ENCODE peak calls at places on chromosome 13, in six cellular contexts. One of them, this sample, is unnamed.

GRCh38 chr13:31068119-31068423 is 93.6 kb downstream of the HSPH1 start:
- DNase-seq in cerebellar nuclear complex: no peak
- DNase-seq in nephron progenitor cell: no peak
- DNase-seq in stimulated activated CD4-positive, alpha-beta T cell treated with anti-CD3 and anti-CD28 coated beads, Interleukin-1b, Interleukin-23, amount 100 ng/mL, for 1 hour: no peak
- DNase-seq in A549: no peak
- DNase-seq in dorsolateral prefrontal cortex: no peak
- DNase-seq in this sample: no peak

GRCh38 chr13:27607125-27607524 is 13.2 kb downstream of the LNX2 start:
- DNase-seq in stimulated activated CD4-positive, alpha-beta T cell treated with anti-CD3 and anti-CD28 coated beads, Interleukin-1b, Interleukin-23, amount 100 ng/mL, for 1 hour: no peak
- DNase-seq in nephron progenitor cell: no peak
- DNase-seq in A549: peak; percentile 63
- DNase-seq in dorsolateral prefrontal cortex: no peak
- DNase-seq in cerebellar nuclear complex: no peak
- DNase-seq in this sample: no peak

GRCh38 chr13:41960195-41960699 is 662 bp downstream of the VWA8 start:
- DNase-seq in cerebellar nuclear complex: no peak
- DNase-seq in nephron progenitor cell: peak; percentile 9
- DNase-seq in stimulated activated CD4-positive, alpha-beta T cell treated with anti-CD3 and anti-CD28 coated beads, Interleukin-1b, Interleukin-23, amount 100 ng/mL, for 1 hour: no peak
- DNase-seq in A549: no peak
- DNase-seq in dorsolateral prefrontal cortex: no peak
- DNase-seq in this sample: peak; percentile 75

GRCh38 chr13:77503398-77503797 is 32.1 kb upstream of the SCEL start:
- DNase-seq in A549: no peak
- DNase-seq in cerebellar nuclear complex: no peak
- DNase-seq in stimulated activated CD4-positive, alpha-beta T cell treated with anti-CD3 and anti-CD28 coated beads, Interleukin-1b, Interleukin-23, amount 100 ng/mL, for 1 hour: no peak
- DNase-seq in dorsolateral prefrontal cortex: no peak
- DNase-seq in nephron progenitor cell: no peak
- DNase-seq in this sample: no peak

GRCh38 chr13:64158910-64159309 is 2743.3 kb upstream of the PCDH20 start:
- DNase-seq in cerebellar nuclear complex: no peak
- DNase-seq in A549: no peak
- DNase-seq in dorsolateral prefrontal cortex: no peak
- DNase-seq in stimulated activated CD4-positive, alpha-beta T cell treated with anti-CD3 and anti-CD28 coated beads, Interleukin-1b, Interleukin-23, amount 100 ng/mL, for 1 hour: no peak
- DNase-seq in nephron progenitor cell: no peak
- DNase-seq in this sample: no peak

GRCh38 chr13:49935171-49936084 is 712 bp downstream of the SPRYD7 start:
- DNase-seq in dorsolateral prefrontal cortex: peak; percentile 58
- DNase-seq in stimulated activated CD4-positive, alpha-beta T cell treated with anti-CD3 and anti-CD28 coated beads, Interleukin-1b, Interleukin-23, amount 100 ng/mL, for 1 hour: no peak
- DNase-seq in cerebellar nuclear complex: no peak
- DNase-seq in A549: peak; percentile 82
- DNase-seq in nephron progenitor cell: peak; percentile 51
- DNase-seq in this sample: peak; percentile 72

GRCh38 chr13:74443623-74444022 is 309.4 kb upstream of the KLF12 start:
- DNase-seq in A549: peak; percentile 32
- DNase-seq in dorsolateral prefrontal cortex: no peak
- DNase-seq in cerebellar nuclear complex: no peak
- DNase-seq in nephron progenitor cell: no peak
- DNase-seq in stimulated activated CD4-positive, alpha-beta T cell treated with anti-CD3 and anti-CD28 coated beads, Interleukin-1b, Interleukin-23, amount 100 ng/mL, for 1 hour: no peak
- DNase-seq in this sample: no peak

GRCh38 chr13:44874886-44875630 is 114.2 kb downstream of the NUFIP1 start:
- DNase-seq in dorsolateral prefrontal cortex: no peak
- DNase-seq in A549: no peak
- DNase-seq in stimulated activated CD4-positive, alpha-beta T cell treated with anti-CD3 and anti-CD28 coated beads, Interleukin-1b, Interleukin-23, amount 100 ng/mL, for 1 hour: no peak
- DNase-seq in cerebellar nuclear complex: no peak
- DNase-seq in nephron progenitor cell: no peak
- DNase-seq in this sample: no peak

GRCh38 chr13:51772781-51773180 is 31.2 kb downstream of the DHRS12 start:
- DNase-seq in dorsolateral prefrontal cortex: no peak
- DNase-seq in cerebellar nuclear complex: no peak
- DNase-seq in A549: no peak
- DNase-seq in nephron progenitor cell: no peak
- DNase-seq in stimulated activated CD4-positive, alpha-beta T cell treated with anti-CD3 and anti-CD28 coated beads, Interleukin-1b, Interleukin-23, amount 100 ng/mL, for 1 hour: no peak
- DNase-seq in this sample: no peak

GRCh38 chr13:24737042-24737441 is 26.9 kb upstream of the RNF17 start:
- DNase-seq in A549: no peak
- DNase-seq in dorsolateral prefrontal cortex: no peak
- DNase-seq in stimulated activated CD4-positive, alpha-beta T cell treated with anti-CD3 and anti-CD28 coated beads, Interleukin-1b, Interleukin-23, amount 100 ng/mL, for 1 hour: no peak
- DNase-seq in nephron progenitor cell: no peak
- DNase-seq in cerebellar nuclear complex: no peak
- DNase-seq in this sample: peak; percentile 15

GRCh38 chr13:50697746-50698526 is 145.6 kb downstream of the DLEU7 start:
- DNase-seq in nephron progenitor cell: no peak
- DNase-seq in A549: no peak
- DNase-seq in dorsolateral prefrontal cortex: no peak
- DNase-seq in stimulated activated CD4-positive, alpha-beta T cell treated with anti-CD3 and anti-CD28 coated beads, Interleukin-1b, Interleukin-23, amount 100 ng/mL, for 1 hour: no peak
- DNase-seq in cerebellar nuclear complex: no peak
- DNase-seq in this sample: no peak

GRCh38 chr13:52061587-52061986 is 37.1 kb downstream of the UTP14C start:
- DNase-seq in dorsolateral prefrontal cortex: no peak
- DNase-seq in nephron progenitor cell: no peak
- DNase-seq in cerebellar nuclear complex: no peak
- DNase-seq in stimulated activated CD4-positive, alpha-beta T cell treated with anti-CD3 and anti-CD28 coated beads, Interleukin-1b, Interleukin-23, amount 100 ng/mL, for 1 hour: no peak
- DNase-seq in A549: no peak
- DNase-seq in this sample: no peak

GRCh38 chr13:93730780-93731179 is 504.2 kb downstream of the GPC6 start:
- DNase-seq in nephron progenitor cell: no peak
- DNase-seq in A549: no peak
- DNase-seq in stimulated activated CD4-positive, alpha-beta T cell treated with anti-CD3 and anti-CD28 coated beads, Interleukin-1b, Interleukin-23, amount 100 ng/mL, for 1 hour: no peak
- DNase-seq in cerebellar nuclear complex: no peak
- DNase-seq in dorsolateral prefrontal cortex: no peak
- DNase-seq in this sample: no peak

GRCh38 chr13:50015750-50016149 is 506 bp downstream of the KCNRG start:
- DNase-seq in nephron progenitor cell: no peak
- DNase-seq in cerebellar nuclear complex: no peak
- DNase-seq in dorsolateral prefrontal cortex: no peak
- DNase-seq in A549: no peak
- DNase-seq in stimulated activated CD4-positive, alpha-beta T cell treated with anti-CD3 and anti-CD28 coated beads, Interleukin-1b, Interleukin-23, amount 100 ng/mL, for 1 hour: no peak
- DNase-seq in this sample: no peak

GRCh38 chr13:50594276-50594970 is 249.1 kb downstream of the DLEU7 start:
- DNase-seq in nephron progenitor cell: peak; percentile 56
- DNase-seq in dorsolateral prefrontal cortex: no peak
- DNase-seq in cerebellar nuclear complex: no peak
- DNase-seq in A549: no peak
- DNase-seq in stimulated activated CD4-positive, alpha-beta T cell treated with anti-CD3 and anti-CD28 coated beads, Interleukin-1b, Interleukin-23, amount 100 ng/mL, for 1 hour: no peak
- DNase-seq in this sample: peak; percentile 14

GRCh38 chr13:106156468-106156867 is 379.0 kb downstream of the EFNB2 start:
- DNase-seq in nephron progenitor cell: no peak
- DNase-seq in A549: peak; percentile 57
- DNase-seq in dorsolateral prefrontal cortex: no peak
- DNase-seq in cerebellar nuclear complex: no peak
- DNase-seq in stimulated activated CD4-positive, alpha-beta T cell treated with anti-CD3 and anti-CD28 coated beads, Interleukin-1b, Interleukin-23, amount 100 ng/mL, for 1 hour: no peak
- DNase-seq in this sample: no peak

GRCh38 chr13:99316657-99317244 is 9.6 kb upstream of the GPR183 start:
- DNase-seq in stimulated activated CD4-positive, alpha-beta T cell treated with anti-CD3 and anti-CD28 coated beads, Interleukin-1b, Interleukin-23, amount 100 ng/mL, for 1 hour: no peak
- DNase-seq in nephron progenitor cell: no peak
- DNase-seq in A549: no peak
- DNase-seq in dorsolateral prefrontal cortex: no peak
- DNase-seq in cerebellar nuclear complex: no peak
- DNase-seq in this sample: no peak

GRCh38 chr13:40063278-40063698 is 407.8 kb downstream of the COG6 start:
- DNase-seq in cerebellar nuclear complex: no peak
- DNase-seq in dorsolateral prefrontal cortex: no peak
- DNase-seq in nephron progenitor cell: no peak
- DNase-seq in A549: no peak
- DNase-seq in stimulated activated CD4-positive, alpha-beta T cell treated with anti-CD3 and anti-CD28 coated beads, Interleukin-1b, Interleukin-23, amount 100 ng/mL, for 1 hour: no peak
- DNase-seq in this sample: peak; percentile 79

GRCh38 chr13:105153626-105154025 is 1381.8 kb downstream of the EFNB2 start:
- DNase-seq in A549: no peak
- DNase-seq in dorsolateral prefrontal cortex: no peak
- DNase-seq in stimulated activated CD4-positive, alpha-beta T cell treated with anti-CD3 and anti-CD28 coated beads, Interleukin-1b, Interleukin-23, amount 100 ng/mL, for 1 hour: no peak
- DNase-seq in nephron progenitor cell: no peak
- DNase-seq in cerebellar nuclear complex: no peak
- DNase-seq in this sample: no peak

GRCh38 chr13:29591310-29591709 is 4.2 kb downstream of the SLC7A1 start:
- DNase-seq in cerebellar nuclear complex: no peak
- DNase-seq in A549: no peak
- DNase-seq in dorsolateral prefrontal cortex: no peak
- DNase-seq in nephron progenitor cell: no peak
- DNase-seq in stimulated activated CD4-positive, alpha-beta T cell treated with anti-CD3 and anti-CD28 coated beads, Interleukin-1b, Interleukin-23, amount 100 ng/mL, for 1 hour: no peak
- DNase-seq in this sample: no peak

GRCh38 chr13:110137677-110138008 is 169.3 kb downstream of the COL4A1 start:
- DNase-seq in dorsolateral prefrontal cortex: peak; percentile 53
- DNase-seq in cerebellar nuclear complex: no peak
- DNase-seq in nephron progenitor cell: peak; percentile 39
- DNase-seq in A549: peak; percentile 63
- DNase-seq in stimulated activated CD4-positive, alpha-beta T cell treated with anti-CD3 and anti-CD28 coated beads, Interleukin-1b, Interleukin-23, amount 100 ng/mL, for 1 hour: no peak
- DNase-seq in this sample: peak; percentile 65